ENCODE peak calls at places on chromosomes 3 and 15, in six cellular contexts. One of them, this sample, is unnamed.

GRCh38 chr3:98885851-98886250 is 15.6 kb downstream of the DCBLD2 start:
- DNase-seq in neural crest cell: no peak
- DNase-seq in HCT116: no peak
- DNase-seq in fibroblast of lung: peak
- DNase-seq in OCI-LY7: no peak
- DNase-seq in hepatocyte: no peak
- DNase-seq in this sample: no peak

GRCh38 chr3:127671523-127672428 is 976 bp upstream of the ABTB1 start:
- DNase-seq in HCT116: no peak
- DNase-seq in neural crest cell: no peak
- DNase-seq in hepatocyte: no peak
- DNase-seq in fibroblast of lung: peak
- DNase-seq in OCI-LY7: peak
- DNase-seq in this sample: no peak

GRCh38 chr15:74955796-74956647 is 550 bp downstream of the RPP25 start:
- DNase-seq in HCT116: no peak
- DNase-seq in fibroblast of lung: peak
- DNase-seq in hepatocyte: peak
- DNase-seq in neural crest cell: peak
- DNase-seq in OCI-LY7: peak
- DNase-seq in this sample: no peak

GRCh38 chr3:53813876-53814275 is 32.3 kb downstream of the CHDH start:
- DNase-seq in fibroblast of lung: no peak
- DNase-seq in hepatocyte: no peak
- DNase-seq in neural crest cell: no peak
- DNase-seq in HCT116: no peak
- DNase-seq in OCI-LY7: no peak
- DNase-seq in this sample: no peak

GRCh38 chr15:83158393-83158792 is 49.2 kb downstream of the HDGFL3 start:
- DNase-seq in fibroblast of lung: peak
- DNase-seq in hepatocyte: no peak
- DNase-seq in OCI-LY7: no peak
- DNase-seq in HCT116: no peak
- DNase-seq in neural crest cell: no peak
- DNase-seq in this sample: no peak

GRCh38 chr3:193240850-193241706 is at the start of gene PLAAT1:
- DNase-seq in OCI-LY7: no peak
- DNase-seq in neural crest cell: peak
- DNase-seq in fibroblast of lung: peak
- DNase-seq in hepatocyte: peak
- DNase-seq in HCT116: no peak
- DNase-seq in this sample: peak

GRCh38 chr15:55970286-55970685 is 23.1 kb downstream of the NEDD4 start:
- DNase-seq in hepatocyte: no peak
- DNase-seq in OCI-LY7: no peak
- DNase-seq in HCT116: no peak
- DNase-seq in neural crest cell: no peak
- DNase-seq in fibroblast of lung: no peak
- DNase-seq in this sample: no peak

GRCh38 chr15:34616613-34617012 is 33.2 kb upstream of the GOLGA8B start:
- DNase-seq in neural crest cell: no peak
- DNase-seq in HCT116: peak
- DNase-seq in hepatocyte: peak
- DNase-seq in fibroblast of lung: peak
- DNase-seq in OCI-LY7: no peak
- DNase-seq in this sample: peak

GRCh38 chr3:12454076-12454807 is 30.0 kb upstream of the TSEN2 start:
- DNase-seq in OCI-LY7: no peak
- DNase-seq in hepatocyte: no peak
- DNase-seq in HCT116: no peak
- DNase-seq in fibroblast of lung: no peak
- DNase-seq in neural crest cell: no peak
- DNase-seq in this sample: no peak

GRCh38 chr15:59191855-59192237 is 14.8 kb upstream of the LDHAL6B start:
- DNase-seq in neural crest cell: no peak
- DNase-seq in HCT116: peak
- DNase-seq in hepatocyte: peak
- DNase-seq in OCI-LY7: no peak
- DNase-seq in fibroblast of lung: peak
- DNase-seq in this sample: peak

GRCh38 chr3:184643442-184643841 is 68.4 kb downstream of the MAGEF1 start:
- DNase-seq in neural crest cell: no peak
- DNase-seq in hepatocyte: no peak
- DNase-seq in HCT116: no peak
- DNase-seq in fibroblast of lung: no peak
- DNase-seq in OCI-LY7: no peak
- DNase-seq in this sample: no peak

GRCh38 chr3:115120597-115120996 is 26.5 kb downstream of the ZBTB20 start:
- DNase-seq in hepatocyte: no peak
- DNase-seq in neural crest cell: no peak
- DNase-seq in fibroblast of lung: no peak
- DNase-seq in OCI-LY7: no peak
- DNase-seq in HCT116: no peak
- DNase-seq in this sample: no peak

GRCh38 chr15:95944193-95944592 is 386.3 kb upstream of the NR2F2 start:
- DNase-seq in fibroblast of lung: no peak
- DNase-seq in hepatocyte: no peak
- DNase-seq in OCI-LY7: no peak
- DNase-seq in neural crest cell: no peak
- DNase-seq in HCT116: no peak
- DNase-seq in this sample: peak

GRCh38 chr3:4714045-4714444 is 220.9 kb downstream of the ITPR1 start:
- DNase-seq in HCT116: no peak
- DNase-seq in OCI-LY7: no peak
- DNase-seq in fibroblast of lung: no peak
- DNase-seq in hepatocyte: peak
- DNase-seq in neural crest cell: no peak
- DNase-seq in this sample: no peak

GRCh38 chr3:38960953-38961622 is 90.7 kb downstream of the SCN11A start:
- DNase-seq in OCI-LY7: peak
- DNase-seq in HCT116: peak
- DNase-seq in fibroblast of lung: peak
- DNase-seq in neural crest cell: peak
- DNase-seq in hepatocyte: peak
- DNase-seq in this sample: no peak

GRCh38 chr3:40920041-40920440 is 279.3 kb upstream of the CTNNB1 start:
- DNase-seq in OCI-LY7: no peak
- DNase-seq in fibroblast of lung: peak
- DNase-seq in neural crest cell: no peak
- DNase-seq in HCT116: no peak
- DNase-seq in hepatocyte: no peak
- DNase-seq in this sample: peak

GRCh38 chr3:187967097-187967496 is 186.9 kb upstream of the LPP start:
- DNase-seq in HCT116: no peak
- DNase-seq in neural crest cell: no peak
- DNase-seq in fibroblast of lung: no peak
- DNase-seq in hepatocyte: no peak
- DNase-seq in OCI-LY7: peak
- DNase-seq in this sample: no peak

GRCh38 chr3:112752092-112752512 is 94.6 kb downstream of the CD200R1L start:
- DNase-seq in hepatocyte: peak
- DNase-seq in fibroblast of lung: peak
- DNase-seq in HCT116: no peak
- DNase-seq in OCI-LY7: no peak
- DNase-seq in neural crest cell: no peak
- DNase-seq in this sample: no peak

GRCh38 chr3:46578973-46579755 is 13.1 kb upstream of the LRRC2 start:
- DNase-seq in fibroblast of lung: no peak
- DNase-seq in OCI-LY7: no peak
- DNase-seq in hepatocyte: no peak
- DNase-seq in HCT116: no peak
- DNase-seq in neural crest cell: no peak
- DNase-seq in this sample: no peak

GRCh38 chr3:69328903-69329302 is 57.0 kb downstream of the FRMD4B start:
- DNase-seq in OCI-LY7: no peak
- DNase-seq in neural crest cell: no peak
- DNase-seq in fibroblast of lung: no peak
- DNase-seq in HCT116: no peak
- DNase-seq in hepatocyte: no peak
- DNase-seq in this sample: no peak

GRCh38 chr3:155701882-155702465 is 42.9 kb downstream of the PLCH1 start:
- DNase-seq in HCT116: peak
- DNase-seq in hepatocyte: peak
- DNase-seq in OCI-LY7: peak
- DNase-seq in fibroblast of lung: peak
- DNase-seq in neural crest cell: no peak
- DNase-seq in this sample: peak

GRCh38 chr3:194205675-194206133 is 69.8 kb downstream of the HES1 start:
- DNase-seq in hepatocyte: no peak
- DNase-seq in OCI-LY7: peak
- DNase-seq in fibroblast of lung: peak
- DNase-seq in neural crest cell: peak
- DNase-seq in HCT116: peak
- DNase-seq in this sample: no peak

GRCh38 chr3:67920311-67920710 is 265.9 kb upstream of the SUCLG2 start:
- DNase-seq in hepatocyte: no peak
- DNase-seq in neural crest cell: no peak
- DNase-seq in fibroblast of lung: no peak
- DNase-seq in HCT116: no peak
- DNase-seq in OCI-LY7: no peak
- DNase-seq in this sample: no peak

GRCh38 chr3:37861540-37862051 is at the start of gene CTDSPL:
- DNase-seq in OCI-LY7: no peak
- DNase-seq in hepatocyte: peak
- DNase-seq in neural crest cell: peak
- DNase-seq in HCT116: no peak
- DNase-seq in fibroblast of lung: peak
- DNase-seq in this sample: no peak

GRCh38 chr3:141489184-141489583 is 2.4 kb downstream of the RASA2 start:
- DNase-seq in fibroblast of lung: no peak
- DNase-seq in HCT116: no peak
- DNase-seq in neural crest cell: no peak
- DNase-seq in OCI-LY7: peak
- DNase-seq in hepatocyte: no peak
- DNase-seq in this sample: no peak

GRCh38 chr3:12280333-12280732 is 8.5 kb upstream of the PPARG start:
- DNase-seq in HCT116: no peak
- DNase-seq in OCI-LY7: no peak
- DNase-seq in hepatocyte: no peak
- DNase-seq in neural crest cell: no peak
- DNase-seq in fibroblast of lung: no peak
- DNase-seq in this sample: no peak

GRCh38 chr3:135756016-135756695 is 209.4 kb upstream of the PPP2R3A start:
- DNase-seq in neural crest cell: no peak
- DNase-seq in fibroblast of lung: no peak
- DNase-seq in HCT116: no peak
- DNase-seq in OCI-LY7: no peak
- DNase-seq in hepatocyte: no peak
- DNase-seq in this sample: no peak

GRCh38 chr15:63504979-63505841 is 817 bp downstream of the USP3 start:
- DNase-seq in fibroblast of lung: peak
- DNase-seq in hepatocyte: peak
- DNase-seq in neural crest cell: peak
- DNase-seq in HCT116: no peak
- DNase-seq in OCI-LY7: peak
- DNase-seq in this sample: no peak
- TF ChIP-seq CTCF in fibroblast of lung: peak
- TF ChIP-seq CTCF in hepatocyte: no peak
- TF ChIP-seq CTCF in neural crest cell: peak
- TF ChIP-seq CTCF in HCT116: no peak
- TF ChIP-seq CTCF in OCI-LY7: peak
- TF ChIP-seq CTCF in this sample: no peak

GRCh38 chr3:186930639-186931486 is 537 bp downstream of the ST6GAL1 start:
- DNase-seq in OCI-LY7: peak
- DNase-seq in HCT116: peak
- DNase-seq in fibroblast of lung: peak
- DNase-seq in neural crest cell: peak
- DNase-seq in hepatocyte: peak
- DNase-seq in this sample: no peak
- TF ChIP-seq CTCF in OCI-LY7: peak
- TF ChIP-seq CTCF in HCT116: peak
- TF ChIP-seq CTCF in fibroblast of lung: no peak
- TF ChIP-seq CTCF in neural crest cell: peak
- TF ChIP-seq CTCF in hepatocyte: no peak
- TF ChIP-seq CTCF in this sample: no peak

DNA sequence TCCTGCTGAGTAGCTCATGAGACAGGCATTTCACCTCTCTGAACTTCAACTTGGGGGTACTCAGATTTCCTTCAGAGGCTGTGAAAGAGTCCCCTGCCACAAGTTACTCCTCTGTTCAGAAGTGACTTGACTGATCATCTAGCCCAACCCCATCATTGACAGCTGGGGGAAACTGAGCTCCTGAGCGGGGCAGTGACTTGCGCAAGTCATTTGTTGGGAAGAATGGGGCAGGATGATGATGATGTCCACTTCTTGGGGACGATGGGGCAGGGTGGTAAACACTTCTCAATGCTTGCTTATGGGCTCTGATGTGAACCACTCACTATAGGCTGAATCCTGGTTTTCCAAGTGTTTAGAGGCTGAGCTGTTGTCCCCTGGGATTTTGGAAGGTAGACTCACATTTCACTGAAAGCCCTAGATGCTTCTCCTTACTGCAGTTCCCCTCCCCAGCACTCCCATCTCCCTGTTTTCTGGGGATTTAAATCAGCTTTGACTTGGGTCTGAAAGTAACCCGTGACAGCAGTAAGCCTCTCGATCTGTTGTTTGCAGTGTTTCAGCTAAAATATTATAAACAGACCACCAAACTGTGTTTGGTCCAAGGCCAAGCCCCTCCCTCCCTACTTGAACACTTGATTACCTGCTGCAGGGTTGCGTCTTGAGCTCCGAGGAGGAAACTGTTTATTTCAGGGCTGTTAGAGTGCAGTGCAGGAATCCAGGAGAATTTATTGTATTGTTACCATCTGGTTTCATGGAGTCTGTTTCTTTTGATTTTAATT is 25.1 kb downstream of the SMAD3 start:
- DNase-seq in neural crest cell: no peak
- DNase-seq in hepatocyte: no peak
- DNase-seq in OCI-LY7: no peak
- DNase-seq in HCT116: no peak
- DNase-seq in fibroblast of lung: no peak
- DNase-seq in this sample: no peak
- TF ChIP-seq CTCF in neural crest cell: no peak
- TF ChIP-seq CTCF in hepatocyte: no peak
- TF ChIP-seq CTCF in OCI-LY7: no peak
- TF ChIP-seq CTCF in HCT116: no peak
- TF ChIP-seq CTCF in fibroblast of lung: no peak
- TF ChIP-seq CTCF in this sample: no peak

DNA sequence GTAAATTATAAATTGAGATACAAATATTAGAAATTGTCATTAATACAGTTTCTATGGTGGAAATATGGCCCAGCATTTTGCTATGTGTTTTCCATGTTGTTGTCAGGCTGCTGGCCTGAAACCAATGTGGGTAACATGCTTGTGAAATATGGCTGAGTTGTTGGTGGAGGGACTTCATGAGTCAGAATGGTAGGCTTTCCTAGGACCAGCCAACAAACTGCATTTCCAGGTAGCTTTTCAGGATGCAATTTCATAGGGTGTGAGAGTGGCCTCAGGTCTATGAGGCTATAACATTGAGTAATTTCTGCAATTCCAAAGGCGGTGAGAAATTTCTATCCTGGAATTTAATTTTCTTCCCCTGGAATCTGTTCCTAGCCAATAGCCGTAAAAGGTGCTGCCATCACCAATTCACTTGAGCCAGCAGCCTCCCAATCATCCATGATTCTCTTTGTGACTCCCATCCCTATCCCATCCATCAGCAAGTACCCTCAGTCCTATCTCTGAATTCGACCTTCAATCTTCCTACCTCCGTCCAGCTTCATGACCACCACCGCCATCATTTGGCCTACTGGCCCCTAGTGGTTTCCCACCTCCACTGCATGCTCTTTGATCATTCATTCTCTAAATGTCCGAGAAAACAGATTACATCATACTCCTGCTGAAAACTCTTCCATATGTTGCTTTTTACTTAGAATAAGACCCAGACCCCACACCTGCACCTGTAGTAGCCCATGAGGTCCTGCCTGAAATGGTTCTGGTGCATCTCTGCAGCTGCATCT is 276.6 kb upstream of the CFAP20DC start:
- DNase-seq in fibroblast of lung: no peak
- DNase-seq in HCT116: no peak
- DNase-seq in hepatocyte: no peak
- DNase-seq in OCI-LY7: peak
- DNase-seq in neural crest cell: no peak
- DNase-seq in this sample: no peak
- TF ChIP-seq CTCF in fibroblast of lung: peak
- TF ChIP-seq CTCF in HCT116: no peak
- TF ChIP-seq CTCF in hepatocyte: no peak
- TF ChIP-seq CTCF in OCI-LY7: peak
- TF ChIP-seq CTCF in neural crest cell: peak
- TF ChIP-seq CTCF in this sample: peak

This sample was measured in retinal pigment epithelial cell.